ENCODE peak calls at places on chromosomes 2 and 18, in ten cellular contexts. One of them, this sample, is unnamed.

GRCh38 chr2:132438650-132439030 is 22.0 kb downstream of the GPR39 start:
- DNase-seq in kidney glomerular epithelial cell: peak; percentile 36
- DNase-seq in neuronal stem cell: no peak
- DNase-seq in ureter: no peak
- DNase-seq in NCI-H69: no peak
- DNase-seq in A549: peak; percentile 82
- DNase-seq in NCI-H510A: no peak
- DNase-seq in stimulated activated effector memory CD8-positive, alpha-beta T cell treated with anti-CD3 and anti-CD28 coated beads, Interleukin-12 subunit alpha, Interleukin-12 subunit beta, amount 100 ng/mL, for 72 hours: no peak
- DNase-seq in esophagus squamous epithelium: no peak
- DNase-seq in naive thymus-derived CD4-positive, alpha-beta T cell: no peak
- DNase-seq in this sample: no peak

GRCh38 chr18:4077204-4077603 is 377.9 kb downstream of the DLGAP1 start:
- DNase-seq in neuronal stem cell: no peak
- DNase-seq in NCI-H510A: no peak
- DNase-seq in A549: no peak
- DNase-seq in stimulated activated effector memory CD8-positive, alpha-beta T cell treated with anti-CD3 and anti-CD28 coated beads, Interleukin-12 subunit alpha, Interleukin-12 subunit beta, amount 100 ng/mL, for 72 hours: no peak
- DNase-seq in kidney glomerular epithelial cell: no peak
- DNase-seq in esophagus squamous epithelium: no peak
- DNase-seq in naive thymus-derived CD4-positive, alpha-beta T cell: no peak
- DNase-seq in NCI-H69: no peak
- DNase-seq in ureter: no peak
- DNase-seq in this sample: no peak

GRCh38 chr2:128422571-128422970 is 103.9 kb upstream of the HS6ST1 start:
- DNase-seq in neuronal stem cell: no peak
- DNase-seq in NCI-H69: no peak
- DNase-seq in ureter: no peak
- DNase-seq in A549: no peak
- DNase-seq in naive thymus-derived CD4-positive, alpha-beta T cell: no peak
- DNase-seq in kidney glomerular epithelial cell: no peak
- DNase-seq in esophagus squamous epithelium: no peak
- DNase-seq in stimulated activated effector memory CD8-positive, alpha-beta T cell treated with anti-CD3 and anti-CD28 coated beads, Interleukin-12 subunit alpha, Interleukin-12 subunit beta, amount 100 ng/mL, for 72 hours: no peak
- DNase-seq in NCI-H510A: no peak
- DNase-seq in this sample: no peak

GRCh38 chr2:62038980-62039771 is 133.7 kb downstream of the COMMD1 start:
- DNase-seq in naive thymus-derived CD4-positive, alpha-beta T cell: no peak
- DNase-seq in kidney glomerular epithelial cell: peak; percentile 14
- DNase-seq in neuronal stem cell: no peak
- DNase-seq in esophagus squamous epithelium: no peak
- DNase-seq in A549: no peak
- DNase-seq in NCI-H510A: no peak
- DNase-seq in NCI-H69: no peak
- DNase-seq in ureter: no peak
- DNase-seq in stimulated activated effector memory CD8-positive, alpha-beta T cell treated with anti-CD3 and anti-CD28 coated beads, Interleukin-12 subunit alpha, Interleukin-12 subunit beta, amount 100 ng/mL, for 72 hours: peak; percentile 9
- DNase-seq in this sample: no peak

GRCh38 chr2:186303091-186303490 is 183.0 kb upstream of the ZC3H15 start:
- DNase-seq in naive thymus-derived CD4-positive, alpha-beta T cell: no peak
- DNase-seq in NCI-H510A: no peak
- DNase-seq in esophagus squamous epithelium: no peak
- DNase-seq in ureter: no peak
- DNase-seq in A549: no peak
- DNase-seq in kidney glomerular epithelial cell: no peak
- DNase-seq in stimulated activated effector memory CD8-positive, alpha-beta T cell treated with anti-CD3 and anti-CD28 coated beads, Interleukin-12 subunit alpha, Interleukin-12 subunit beta, amount 100 ng/mL, for 72 hours: no peak
- DNase-seq in NCI-H69: no peak
- DNase-seq in neuronal stem cell: no peak
- DNase-seq in this sample: no peak

GRCh38 chr2:225683258-225683657 is 283.7 kb downstream of the NYAP2 start:
- DNase-seq in esophagus squamous epithelium: no peak
- DNase-seq in stimulated activated effector memory CD8-positive, alpha-beta T cell treated with anti-CD3 and anti-CD28 coated beads, Interleukin-12 subunit alpha, Interleukin-12 subunit beta, amount 100 ng/mL, for 72 hours: no peak
- DNase-seq in NCI-H510A: no peak
- DNase-seq in naive thymus-derived CD4-positive, alpha-beta T cell: no peak
- DNase-seq in ureter: no peak
- DNase-seq in neuronal stem cell: no peak
- DNase-seq in NCI-H69: no peak
- DNase-seq in kidney glomerular epithelial cell: no peak
- DNase-seq in A549: no peak
- DNase-seq in this sample: no peak

GRCh38 chr18:47928466-47928865 is 2.0 kb downstream of the SMAD2 start:
- DNase-seq in ureter: no peak
- DNase-seq in stimulated activated effector memory CD8-positive, alpha-beta T cell treated with anti-CD3 and anti-CD28 coated beads, Interleukin-12 subunit alpha, Interleukin-12 subunit beta, amount 100 ng/mL, for 72 hours: no peak
- DNase-seq in neuronal stem cell: no peak
- DNase-seq in NCI-H510A: no peak
- DNase-seq in kidney glomerular epithelial cell: no peak
- DNase-seq in A549: no peak
- DNase-seq in NCI-H69: no peak
- DNase-seq in esophagus squamous epithelium: no peak
- DNase-seq in naive thymus-derived CD4-positive, alpha-beta T cell: no peak
- DNase-seq in this sample: no peak

GRCh38 chr2:86383844-86384243 is 46.4 kb upstream of the REEP1 start:
- DNase-seq in kidney glomerular epithelial cell: peak; percentile 74
- DNase-seq in esophagus squamous epithelium: no peak
- DNase-seq in NCI-H69: no peak
- DNase-seq in neuronal stem cell: no peak
- DNase-seq in NCI-H510A: no peak
- DNase-seq in naive thymus-derived CD4-positive, alpha-beta T cell: no peak
- DNase-seq in ureter: no peak
- DNase-seq in stimulated activated effector memory CD8-positive, alpha-beta T cell treated with anti-CD3 and anti-CD28 coated beads, Interleukin-12 subunit alpha, Interleukin-12 subunit beta, amount 100 ng/mL, for 72 hours: no peak
- DNase-seq in A549: no peak
- DNase-seq in this sample: no peak

GRCh38 chr2:118644190-118644589 is 203.3 kb downstream of the EN1 start:
- DNase-seq in kidney glomerular epithelial cell: no peak
- DNase-seq in NCI-H510A: no peak
- DNase-seq in naive thymus-derived CD4-positive, alpha-beta T cell: no peak
- DNase-seq in neuronal stem cell: no peak
- DNase-seq in esophagus squamous epithelium: no peak
- DNase-seq in ureter: no peak
- DNase-seq in NCI-H69: no peak
- DNase-seq in A549: no peak
- DNase-seq in stimulated activated effector memory CD8-positive, alpha-beta T cell treated with anti-CD3 and anti-CD28 coated beads, Interleukin-12 subunit alpha, Interleukin-12 subunit beta, amount 100 ng/mL, for 72 hours: no peak
- DNase-seq in this sample: no peak

GRCh38 chr2:55048514-55048924 is 1.7 kb downstream of the RTN4 start:
- DNase-seq in stimulated activated effector memory CD8-positive, alpha-beta T cell treated with anti-CD3 and anti-CD28 coated beads, Interleukin-12 subunit alpha, Interleukin-12 subunit beta, amount 100 ng/mL, for 72 hours: no peak
- DNase-seq in NCI-H69: peak; percentile 57
- DNase-seq in kidney glomerular epithelial cell: no peak
- DNase-seq in esophagus squamous epithelium: no peak
- DNase-seq in A549: no peak
- DNase-seq in NCI-H510A: no peak
- DNase-seq in ureter: no peak
- DNase-seq in neuronal stem cell: no peak
- DNase-seq in naive thymus-derived CD4-positive, alpha-beta T cell: no peak
- DNase-seq in this sample: no peak

GRCh38 chr2:71995067-71995665 is 152.5 kb downstream of the CYP26B1 start:
- DNase-seq in NCI-H69: peak; percentile 48
- DNase-seq in kidney glomerular epithelial cell: peak; percentile 16
- DNase-seq in naive thymus-derived CD4-positive, alpha-beta T cell: no peak
- DNase-seq in A549: no peak
- DNase-seq in neuronal stem cell: no peak
- DNase-seq in esophagus squamous epithelium: no peak
- DNase-seq in ureter: no peak
- DNase-seq in NCI-H510A: no peak
- DNase-seq in stimulated activated effector memory CD8-positive, alpha-beta T cell treated with anti-CD3 and anti-CD28 coated beads, Interleukin-12 subunit alpha, Interleukin-12 subunit beta, amount 100 ng/mL, for 72 hours: no peak
- DNase-seq in this sample: no peak

GRCh38 chr18:70698574-70698973 is 409.7 kb downstream of the SOCS6 start:
- DNase-seq in naive thymus-derived CD4-positive, alpha-beta T cell: no peak
- DNase-seq in A549: no peak
- DNase-seq in stimulated activated effector memory CD8-positive, alpha-beta T cell treated with anti-CD3 and anti-CD28 coated beads, Interleukin-12 subunit alpha, Interleukin-12 subunit beta, amount 100 ng/mL, for 72 hours: no peak
- DNase-seq in ureter: no peak
- DNase-seq in neuronal stem cell: no peak
- DNase-seq in NCI-H69: peak; percentile 32
- DNase-seq in kidney glomerular epithelial cell: no peak
- DNase-seq in NCI-H510A: no peak
- DNase-seq in esophagus squamous epithelium: no peak
- DNase-seq in this sample: no peak

This sample was measured in left ventricle myocardium inferior.